ENCODE peak calls at places on chromosomes 2 and 18, in nine cellular contexts. One of them, this sample, is unnamed.

GRCh38 chr18:59918320-59918755 is 18.5 kb downstream of the PMAIP1 start:
- DNase-seq in lower lobe of right lung: peak; percentile 71
- DNase-seq in AG09309: no peak
- DNase-seq in left ventricle myocardium inferior: peak; percentile 30
- DNase-seq in Panc1: no peak
- DNase-seq in fibroblast of villous mesenchyme: peak; percentile 37
- DNase-seq in astrocyte of the cerebellum: peak; percentile 52
- DNase-seq in progenitor cell of endocrine pancreas: no peak
- DNase-seq in A549: peak; percentile 66
- DNase-seq in this sample: no peak

GRCh38 chr2:174577967-174578589 is 19.5 kb downstream of the WIPF1 start:
- DNase-seq in Panc1: no peak
- DNase-seq in progenitor cell of endocrine pancreas: no peak
- DNase-seq in A549: peak; percentile 50
- DNase-seq in AG09309: no peak
- DNase-seq in fibroblast of villous mesenchyme: peak; percentile 71
- DNase-seq in astrocyte of the cerebellum: no peak
- DNase-seq in lower lobe of right lung: no peak
- DNase-seq in left ventricle myocardium inferior: no peak
- DNase-seq in this sample: no peak

GRCh38 chr2:203455209-203455608 is 79.9 kb downstream of the RAPH1 start:
- DNase-seq in fibroblast of villous mesenchyme: no peak
- DNase-seq in lower lobe of right lung: no peak
- DNase-seq in AG09309: no peak
- DNase-seq in A549: no peak
- DNase-seq in progenitor cell of endocrine pancreas: no peak
- DNase-seq in left ventricle myocardium inferior: no peak
- DNase-seq in astrocyte of the cerebellum: no peak
- DNase-seq in Panc1: no peak
- DNase-seq in this sample: no peak

GRCh38 chr2:119233326-119234020 is 9.8 kb downstream of the STEAP3 start:
- DNase-seq in fibroblast of villous mesenchyme: peak; percentile 58
- DNase-seq in Panc1: no peak
- DNase-seq in lower lobe of right lung: no peak
- DNase-seq in astrocyte of the cerebellum: no peak
- DNase-seq in progenitor cell of endocrine pancreas: no peak
- DNase-seq in AG09309: no peak
- DNase-seq in A549: no peak
- DNase-seq in left ventricle myocardium inferior: no peak
- DNase-seq in this sample: peak; percentile 67

GRCh38 chr2:118843492-118844132 is 3.8 kb downstream of the EN1 start:
- DNase-seq in A549: no peak
- DNase-seq in AG09309: no peak
- DNase-seq in progenitor cell of endocrine pancreas: no peak
- DNase-seq in astrocyte of the cerebellum: no peak
- DNase-seq in left ventricle myocardium inferior: no peak
- DNase-seq in Panc1: no peak
- DNase-seq in fibroblast of villous mesenchyme: no peak
- DNase-seq in lower lobe of right lung: no peak
- DNase-seq in this sample: peak; percentile 21

GRCh38 chr2:96874099-96874831 is 4.4 kb upstream of the SEMA4C start:
- DNase-seq in fibroblast of villous mesenchyme: no peak
- DNase-seq in A549: no peak
- DNase-seq in lower lobe of right lung: no peak
- DNase-seq in left ventricle myocardium inferior: no peak
- DNase-seq in progenitor cell of endocrine pancreas: no peak
- DNase-seq in Panc1: no peak
- DNase-seq in AG09309: no peak
- DNase-seq in astrocyte of the cerebellum: no peak
- DNase-seq in this sample: no peak

GRCh38 chr2:72915907-72916742 is 1.2 kb upstream of the EMX1 start:
- DNase-seq in left ventricle myocardium inferior: no peak
- DNase-seq in A549: peak; percentile 68
- DNase-seq in Panc1: no peak
- DNase-seq in lower lobe of right lung: no peak
- DNase-seq in AG09309: no peak
- DNase-seq in progenitor cell of endocrine pancreas: peak; percentile 57
- DNase-seq in fibroblast of villous mesenchyme: peak; percentile 16
- DNase-seq in astrocyte of the cerebellum: no peak
- DNase-seq in this sample: peak; percentile 86

GRCh38 chr2:2320486-2321249 is 10.4 kb downstream of the MYT1L start:
- DNase-seq in progenitor cell of endocrine pancreas: no peak
- DNase-seq in Panc1: no peak
- DNase-seq in fibroblast of villous mesenchyme: no peak
- DNase-seq in A549: no peak
- DNase-seq in left ventricle myocardium inferior: no peak
- DNase-seq in AG09309: no peak
- DNase-seq in lower lobe of right lung: no peak
- DNase-seq in astrocyte of the cerebellum: no peak
- DNase-seq in this sample: no peak

GRCh38 chr2:239668042-239668441 is 267.2 kb upstream of the HDAC4 start:
- DNase-seq in astrocyte of the cerebellum: no peak
- DNase-seq in fibroblast of villous mesenchyme: no peak
- DNase-seq in left ventricle myocardium inferior: no peak
- DNase-seq in lower lobe of right lung: no peak
- DNase-seq in progenitor cell of endocrine pancreas: no peak
- DNase-seq in A549: no peak
- DNase-seq in AG09309: no peak
- DNase-seq in Panc1: no peak
- DNase-seq in this sample: no peak

GRCh38 chr2:37506407-37507068 is 162.1 kb downstream of the QPCT start:
- DNase-seq in left ventricle myocardium inferior: no peak
- DNase-seq in Panc1: no peak
- DNase-seq in progenitor cell of endocrine pancreas: no peak
- DNase-seq in A549: no peak
- DNase-seq in fibroblast of villous mesenchyme: peak; percentile 66
- DNase-seq in astrocyte of the cerebellum: no peak
- DNase-seq in AG09309: no peak
- DNase-seq in lower lobe of right lung: no peak
- DNase-seq in this sample: peak; percentile 11

GRCh38 chr2:174636979-174637378 is 39.4 kb upstream of the WIPF1 start:
- DNase-seq in astrocyte of the cerebellum: no peak
- DNase-seq in A549: no peak
- DNase-seq in progenitor cell of endocrine pancreas: no peak
- DNase-seq in AG09309: no peak
- DNase-seq in left ventricle myocardium inferior: no peak
- DNase-seq in fibroblast of villous mesenchyme: no peak
- DNase-seq in Panc1: no peak
- DNase-seq in lower lobe of right lung: no peak
- DNase-seq in this sample: no peak

GRCh38 chr2:85601771-85602475 is 575 bp downstream of the TMEM150A start:
- DNase-seq in A549: peak; percentile 51
- DNase-seq in left ventricle myocardium inferior: peak; percentile 78
- DNase-seq in Panc1: no peak
- DNase-seq in progenitor cell of endocrine pancreas: no peak
- DNase-seq in astrocyte of the cerebellum: no peak
- DNase-seq in AG09309: no peak
- DNase-seq in lower lobe of right lung: peak; percentile 83
- DNase-seq in fibroblast of villous mesenchyme: peak; percentile 64
- DNase-seq in this sample: peak; percentile 69

GRCh38 chr2:152467677-152468406 is 132.9 kb downstream of the FMNL2 start:
- DNase-seq in astrocyte of the cerebellum: no peak
- DNase-seq in lower lobe of right lung: no peak
- DNase-seq in Panc1: no peak
- DNase-seq in AG09309: no peak
- DNase-seq in progenitor cell of endocrine pancreas: no peak
- DNase-seq in fibroblast of villous mesenchyme: no peak
- DNase-seq in left ventricle myocardium inferior: no peak
- DNase-seq in A549: no peak
- DNase-seq in this sample: no peak

GRCh38 chr2:237726401-237726830 is 72.2 kb upstream of the RBM44 start:
- DNase-seq in Panc1: no peak
- DNase-seq in left ventricle myocardium inferior: no peak
- DNase-seq in A549: no peak
- DNase-seq in AG09309: no peak
- DNase-seq in progenitor cell of endocrine pancreas: no peak
- DNase-seq in astrocyte of the cerebellum: peak; percentile 67
- DNase-seq in fibroblast of villous mesenchyme: peak; percentile 87
- DNase-seq in lower lobe of right lung: no peak
- DNase-seq in this sample: no peak

GRCh38 chr2:96764253-96764637 is 3.5 kb downstream of the CNNM4 start:
- DNase-seq in Panc1: no peak
- DNase-seq in fibroblast of villous mesenchyme: no peak
- DNase-seq in A549: no peak
- DNase-seq in progenitor cell of endocrine pancreas: no peak
- DNase-seq in left ventricle myocardium inferior: no peak
- DNase-seq in AG09309: no peak
- DNase-seq in lower lobe of right lung: peak; percentile 55
- DNase-seq in astrocyte of the cerebellum: no peak
- DNase-seq in this sample: no peak

GRCh38 chr18:76348267-76349066 is 146.6 kb downstream of the ZNF516 start:
- DNase-seq in lower lobe of right lung: no peak
- DNase-seq in progenitor cell of endocrine pancreas: peak; percentile 43
- DNase-seq in Panc1: peak; percentile 2
- DNase-seq in left ventricle myocardium inferior: no peak
- DNase-seq in A549: no peak
- DNase-seq in astrocyte of the cerebellum: no peak
- DNase-seq in AG09309: no peak
- DNase-seq in fibroblast of villous mesenchyme: no peak
- DNase-seq in this sample: no peak

GRCh38 chr18:76346490-76347130 is 148.4 kb downstream of the ZNF516 start:
- DNase-seq in Panc1: no peak
- DNase-seq in astrocyte of the cerebellum: no peak
- DNase-seq in fibroblast of villous mesenchyme: no peak
- DNase-seq in AG09309: no peak
- DNase-seq in lower lobe of right lung: no peak
- DNase-seq in progenitor cell of endocrine pancreas: no peak
- DNase-seq in A549: no peak
- DNase-seq in left ventricle myocardium inferior: no peak
- DNase-seq in this sample: no peak

GRCh38 chr18:76347341-76347740 is 147.7 kb downstream of the ZNF516 start:
- DNase-seq in AG09309: no peak
- DNase-seq in left ventricle myocardium inferior: no peak
- DNase-seq in progenitor cell of endocrine pancreas: no peak
- DNase-seq in fibroblast of villous mesenchyme: no peak
- DNase-seq in lower lobe of right lung: no peak
- DNase-seq in Panc1: no peak
- DNase-seq in astrocyte of the cerebellum: no peak
- DNase-seq in A549: no peak
- DNase-seq in this sample: no peak

GRCh38 chr18:76350134-76351025 is 144.7 kb downstream of the ZNF516 start:
- DNase-seq in progenitor cell of endocrine pancreas: no peak
- DNase-seq in astrocyte of the cerebellum: no peak
- DNase-seq in A549: no peak
- DNase-seq in left ventricle myocardium inferior: no peak
- DNase-seq in lower lobe of right lung: no peak
- DNase-seq in AG09309: no peak
- DNase-seq in Panc1: no peak
- DNase-seq in fibroblast of villous mesenchyme: no peak
- DNase-seq in this sample: no peak

GRCh38 chr18:76349067-76349715 is 145.9 kb downstream of the ZNF516 start:
- DNase-seq in astrocyte of the cerebellum: peak; percentile 68
- DNase-seq in A549: peak; percentile 64
- DNase-seq in progenitor cell of endocrine pancreas: peak; percentile 60
- DNase-seq in lower lobe of right lung: no peak
- DNase-seq in AG09309: no peak
- DNase-seq in Panc1: peak; percentile 55
- DNase-seq in fibroblast of villous mesenchyme: peak; percentile 76
- DNase-seq in left ventricle myocardium inferior: peak; percentile 35
- DNase-seq in this sample: peak; percentile 86
- TF ChIP-seq CTCF in astrocyte of the cerebellum: peak; percentile 94
- TF ChIP-seq CTCF in A549: peak; percentile 69
- TF ChIP-seq CTCF in progenitor cell of endocrine pancreas: peak; percentile 93
- TF ChIP-seq CTCF in lower lobe of right lung: peak; percentile 81
- TF ChIP-seq CTCF in AG09309: peak; percentile 89
- TF ChIP-seq CTCF in Panc1: no peak
- TF ChIP-seq CTCF in fibroblast of villous mesenchyme: peak; percentile 90
- TF ChIP-seq CTCF in left ventricle myocardium inferior: peak; percentile 89
- TF ChIP-seq CTCF in this sample: peak; percentile 82

DNA sequence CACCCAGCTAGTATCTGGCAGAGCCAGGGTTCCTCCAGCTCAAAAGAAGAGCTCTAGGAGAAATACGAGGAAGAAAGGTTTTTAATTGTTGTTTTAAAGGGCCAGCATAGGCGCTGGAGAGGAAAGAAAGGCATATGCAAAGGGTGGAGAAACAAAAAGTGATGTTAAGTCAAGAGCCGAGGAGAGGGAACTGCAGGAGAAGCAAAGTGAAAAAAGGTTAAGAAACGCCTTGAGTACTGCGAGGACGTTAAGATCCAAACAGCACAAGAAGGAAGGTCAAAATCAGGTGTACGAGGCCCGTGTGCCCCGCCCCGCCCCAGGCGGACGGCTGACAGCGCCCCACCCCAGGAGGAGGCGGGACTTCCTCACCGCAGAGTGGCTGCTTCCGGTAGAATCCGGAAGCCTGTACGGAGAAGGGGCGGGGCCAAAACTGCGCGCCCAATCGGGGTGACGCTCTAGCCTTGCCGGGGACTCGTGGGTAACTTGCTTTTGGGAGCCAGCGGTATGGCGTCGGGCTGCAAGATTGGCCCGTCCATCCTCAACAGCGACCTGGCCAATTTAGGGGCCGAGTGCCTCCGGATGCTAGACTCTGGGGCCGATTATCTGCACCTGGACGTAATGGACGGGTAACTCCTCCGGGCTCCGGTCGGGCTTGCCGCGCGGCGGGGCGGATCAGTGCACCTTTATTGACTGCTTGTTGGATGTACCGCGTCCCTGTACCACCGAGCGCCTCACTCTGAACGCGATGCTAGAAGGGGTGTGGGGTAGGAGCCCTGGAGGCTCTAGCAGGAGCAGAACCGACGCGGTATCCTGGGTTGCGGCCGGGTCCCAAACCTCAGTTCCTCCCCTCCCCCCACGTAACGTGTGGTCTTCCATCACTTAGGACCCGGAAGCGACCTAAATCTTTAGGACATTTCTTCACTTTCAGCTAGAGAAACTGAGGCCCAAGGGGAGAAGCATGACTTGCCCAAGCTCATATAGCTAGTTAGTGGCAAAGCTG is at the start of gene RPE:
- DNase-seq in astrocyte of the cerebellum: peak; percentile 83
- DNase-seq in left ventricle myocardium inferior: peak; percentile 97
- DNase-seq in fibroblast of villous mesenchyme: peak; percentile 92
- DNase-seq in AG09309: peak; percentile 69
- DNase-seq in progenitor cell of endocrine pancreas: peak; percentile 90
- DNase-seq in Panc1: peak; percentile 60
- DNase-seq in A549: peak; percentile 94
- DNase-seq in lower lobe of right lung: peak; percentile 97
- DNase-seq in this sample: peak; percentile 96
- TF ChIP-seq CTCF in astrocyte of the cerebellum: no peak
- TF ChIP-seq CTCF in left ventricle myocardium inferior: no peak
- TF ChIP-seq CTCF in fibroblast of villous mesenchyme: no peak
- TF ChIP-seq CTCF in AG09309: no peak
- TF ChIP-seq CTCF in progenitor cell of endocrine pancreas: no peak
- TF ChIP-seq CTCF in Panc1: no peak
- TF ChIP-seq CTCF in A549: no peak
- TF ChIP-seq CTCF in lower lobe of right lung: no peak
- TF ChIP-seq CTCF in this sample: no peak

GRCh38 chr18:36662000-36662399 is 166.8 kb downstream of the TPGS2 start:
- DNase-seq in AG09309: no peak
- DNase-seq in Panc1: no peak
- DNase-seq in left ventricle myocardium inferior: no peak
- DNase-seq in progenitor cell of endocrine pancreas: no peak
- DNase-seq in lower lobe of right lung: no peak
- DNase-seq in astrocyte of the cerebellum: no peak
- DNase-seq in fibroblast of villous mesenchyme: peak; percentile 26
- DNase-seq in A549: peak; percentile 18
- DNase-seq in this sample: no peak
- TF ChIP-seq CTCF in AG09309: peak; percentile 52
- TF ChIP-seq CTCF in Panc1: peak; percentile 17
- TF ChIP-seq CTCF in left ventricle myocardium inferior: no peak
- TF ChIP-seq CTCF in progenitor cell of endocrine pancreas: no peak
- TF ChIP-seq CTCF in lower lobe of right lung: no peak
- TF ChIP-seq CTCF in astrocyte of the cerebellum: peak; percentile 33
- TF ChIP-seq CTCF in fibroblast of villous mesenchyme: peak; percentile 42
- TF ChIP-seq CTCF in A549: no peak
- TF ChIP-seq CTCF in this sample: peak; percentile 41

GRCh38 chr2:47617523-47618271 is 165.2 kb upstream of the MSH6 start:
- DNase-seq in A549: no peak
- DNase-seq in left ventricle myocardium inferior: no peak
- DNase-seq in AG09309: no peak
- DNase-seq in fibroblast of villous mesenchyme: no peak
- DNase-seq in Panc1: no peak
- DNase-seq in astrocyte of the cerebellum: no peak
- DNase-seq in progenitor cell of endocrine pancreas: no peak
- DNase-seq in lower lobe of right lung: no peak
- DNase-seq in this sample: no peak
- TF ChIP-seq CTCF in A549: no peak
- TF ChIP-seq CTCF in left ventricle myocardium inferior: no peak
- TF ChIP-seq CTCF in AG09309: no peak
- TF ChIP-seq CTCF in fibroblast of villous mesenchyme: no peak
- TF ChIP-seq CTCF in Panc1: no peak
- TF ChIP-seq CTCF in astrocyte of the cerebellum: no peak
- TF ChIP-seq CTCF in progenitor cell of endocrine pancreas: no peak
- TF ChIP-seq CTCF in lower lobe of right lung: no peak
- TF ChIP-seq CTCF in this sample: no peak

This sample was measured in GM13976.